ENCODE peak calls at places on chromosomes 3 and 15, in four cellular contexts. P is nephron progenitor cell; Y is stimulated activated CD8-positive, alpha-beta memory T cell treated with anti-CD3 and anti-CD28 coated beads, Interleukin-4, amount 100 ng/mL, for 4 hours; S is amniotic epithelial cell. G is an unnamed sample.

GRCh38 chr3:171516765-171517164 is 56.6 kb upstream of the TNIK start:
- DNase-seq in P (no peak), Y (no peak), S (no peak), G (no peak)

GRCh38 chr15:59299919-59300617 is 72.6 kb downstream of the MYO1E start:
- DNase-seq in Y (peak), S (peak), P (no peak), G (peak)

GRCh38 chr3:114796796-114797195 is 350.3 kb downstream of the ZBTB20 start:
- DNase-seq in S (no peak), P (no peak), Y (no peak), G (no peak)

GRCh38 chr15:51382787-51383186 is 41.3 kb downstream of the GLDN start:
- DNase-seq in P (peak), S (peak), Y (no peak), G (no peak)

GRCh38 chr3:68239542-68239941 is 585.1 kb upstream of the SUCLG2 start:
- DNase-seq in P (no peak), Y (no peak), S (no peak), G (no peak)

GRCh38 chr15:77506311-77507150 is 85.8 kb downstream of the HMG20A start:
- DNase-seq in S (no peak), P (no peak), Y (no peak), G (no peak)

GRCh38 chr3:69364354-69364753 is 21.5 kb downstream of the FRMD4B start:
- DNase-seq in P (no peak), Y (no peak), S (peak), G (no peak)

GRCh38 chr3:103158183-103158582 is 723.4 kb downstream of the ZPLD1 start:
- DNase-seq in Y (no peak), S (no peak), P (no peak), G (no peak)

GRCh38 chr15:36005542-36005941 is 459.6 kb upstream of the DPH6 start:
- DNase-seq in S (no peak), P (no peak), Y (no peak), G (no peak)

GRCh38 chr3:10245313-10245712 is 2.9 kb upstream of the TATDN2 start:
- DNase-seq in Y (no peak), P (no peak), S (no peak), G (no peak)

GRCh38 chr3:107943860-107944543 is 146.8 kb downstream of the CD47 start:
- DNase-seq in P (no peak), S (peak), Y (no peak), G (no peak)

GRCh38 chr3:5138214-5138981 is 16.3 kb downstream of the ARL8B start:
- DNase-seq in Y (no peak), S (peak), P (no peak), G (no peak)

GRCh38 chr3:158808697-158809096 is 6.8 kb downstream of the MFSD1 start:
- DNase-seq in S (peak), P (no peak), Y (no peak), G (no peak)

GRCh38 chr15:66835558-66835878 is 133.5 kb downstream of the SMAD6 start:
- DNase-seq in Y (no peak), P (no peak), S (no peak), G (no peak)

GRCh38 chr15:75076277-75076676 is 52.9 kb downstream of the PPCDC start:
- DNase-seq in S (no peak), P (no peak), Y (no peak), G (no peak)

GRCh38 chr3:46551615-46552014 is 14.5 kb downstream of the LRRC2 start:
- DNase-seq in Y (no peak), S (no peak), P (no peak), G (no peak)

GRCh38 chr15:42392309-42393024 is 33.2 kb downstream of the CAPN3 start:
- DNase-seq in P (no peak), Y (no peak), S (peak), G (no peak)

GRCh38 chr3:146209371-146209770 is 41.5 kb downstream of the PLSCR4 start:
- DNase-seq in P (no peak), Y (no peak), S (peak), G (no peak)

GRCh38 chr3:192571197-192571791 is 156.0 kb downstream of the FGF12 start:
- DNase-seq in S (peak), P (peak), Y (no peak), G (peak)

GRCh38 chr15:29674661-29675533 is 147.4 kb downstream of the TJP1 start:
- DNase-seq in P (peak), S (peak), Y (no peak), G (no peak)

GRCh38 chr3:129352650-129353588 is 74.2 kb downstream of the HMCES start:
- DNase-seq in P (no peak), Y (no peak), S (no peak), G (no peak)

GRCh38 chr15:51097553-51098330 is 3.0 kb upstream of the TNFAIP8L3 start:
- DNase-seq in P (no peak), S (peak), Y (no peak), G (no peak)

GRCh38 chr3:188061133-188061532 is 92.8 kb upstream of the LPP start:
- DNase-seq in S (peak), Y (peak), P (no peak), G (no peak)

GRCh38 chr3:146382386-146382785 is 87.0 kb downstream of the PLSCR2 start:
- DNase-seq in P (no peak), Y (no peak), S (peak), G (no peak)

GRCh38 chr15:64858136-64858535 is 16.4 kb downstream of the PLEKHO2 start:
- DNase-seq in S (peak), P (no peak), Y (no peak), G (no peak)

GRCh38 chr15:73116164-73116563 is 63.9 kb downstream of the NEO1 start:
- DNase-seq in S (no peak), Y (no peak), P (no peak), G (no peak)

GRCh38 chr3:10189557-10190374 is 25.0 kb downstream of the IRAK2 start:
- DNase-seq in P (no peak), Y (peak), S (peak), G (peak)

GRCh38 chr3:136949146-136949545 is 8.6 kb upstream of the IL20RB start:
- DNase-seq in Y (no peak), P (no peak), S (no peak), G (no peak)

GRCh38 chr15:69748700-69749099 is 296.1 kb downstream of the RPLP1 start:
- DNase-seq in P (no peak), Y (no peak), S (no peak), G (no peak)

GRCh38 chr3:53813229-53813628 is 33.0 kb downstream of the CHDH start:
- DNase-seq in Y (no peak), P (no peak), S (no peak), G (no peak)

GRCh38 chr3:105402287-105402801 is 35.6 kb downstream of the ALCAM start:
- DNase-seq in P (no peak), S (peak), Y (no peak), G (no peak)

GRCh38 chr3:177208746-177209145 is 11.5 kb upstream of the TBL1XR1 start:
- DNase-seq in Y (no peak), P (no peak), S (no peak), G (no peak)

GRCh38 chr15:94524565-94524964 is 293.2 kb downstream of the MCTP2 start:
- DNase-seq in S (no peak), P (no peak), Y (no peak), G (no peak)

GRCh38 chr3:133472889-133473288 is 73.0 kb downstream of the BFSP2 start:
- DNase-seq in S (no peak), P (no peak), Y (no peak), G (no peak)

GRCh38 chr15:67923647-67923971 is 83.8 kb upstream of the RNU6-1 start:
- DNase-seq in S (peak), P (no peak), Y (no peak), G (no peak)

GRCh38 chr3:9704343-9705322 is 1.0 kb downstream of the CPNE9 start:
- DNase-seq in S (peak), P (peak), Y (no peak), G (no peak)

GRCh38 chr3:13347390-13347966 is 72.6 kb downstream of the NUP210 start:
- DNase-seq in S (peak), Y (no peak), P (no peak), G (no peak)

GRCh38 chr3:64138046-64138445 is 87.2 kb downstream of the PRICKLE2 start:
- DNase-seq in Y (no peak), S (peak), P (no peak), G (no peak)

GRCh38 chr3:63384382-63384781 is 106.3 kb downstream of the SYNPR start:
- DNase-seq in Y (no peak), S (no peak), P (no peak), G (no peak)

G was measured in breast epithelium.